ENCODE peak calls at places on chromosome 18, in nine cellular contexts. E, Y, N, V, Q, R, G, X and S are unnamed samples. For H3K4me1, H3K9me3 and H3K36me3, the result is how much of the 10 kb centered on the place peaks cover.

GRCh38 chr18:51248685-51249084 is 51.2 kb upstream of the MEX3C start:
- DNase-seq in E (no peak), Y (no peak), N (no peak), V (no peak), Q (no peak), R (no peak), G (no peak), X (no peak), S (no peak)

GRCh38 chr18:73668051-73668450 is 479.6 kb downstream of the FBXO15 start:
- DNase-seq in E (no peak), Y (no peak), N (no peak), V (no peak), Q (no peak), R (no peak), G (no peak), X (no peak), S (no peak)

GRCh38 chr18:8791171-8791651 is 85.9 kb downstream of the MTCL1 start:
- DNase-seq in E (no peak), Y (no peak), N (no peak), V (no peak), Q (no peak), R (no peak), G (no peak), X (no peak), S (no peak)

GRCh38 chr18:23887493-23887892 is 127.1 kb upstream of the TTC39C start:
- DNase-seq in E (no peak), Y (no peak), N (no peak), V (peak), Q (no peak), R (no peak), G (no peak), X (no peak), S (no peak)

GRCh38 chr18:68314403-68314802 is 400.5 kb downstream of the TMX3 start:
- DNase-seq in E (no peak), Y (no peak), N (no peak), V (peak), Q (no peak), R (no peak), G (no peak), X (no peak), S (no peak)

GRCh38 chr18:3634250-3634939 is 184.4 kb downstream of the TGIF1 start:
- DNase-seq in E (no peak), Y (no peak), N (no peak), V (no peak), Q (no peak), R (no peak), G (no peak), X (no peak), S (no peak)

GRCh38 chr18:9838144-9838877 is 47.5 kb upstream of the TXNDC2 start:
- DNase-seq in E (peak), Y (no peak), N (no peak), V (peak), Q (peak), R (no peak), G (peak), X (no peak), S (no peak)

GRCh38 chr18:36327352-36328316 is 30.1 kb downstream of the FHOD3 start:
- DNase-seq in E (no peak), Y (no peak), N (no peak), V (no peak), Q (no peak), R (no peak), G (peak), X (no peak), S (no peak)

GRCh38 chr18:13232060-13232917 is 13.7 kb downstream of the LDLRAD4 start:
- DNase-seq in E (peak), Y (no peak), N (no peak), V (peak), Q (no peak), R (peak), G (peak), X (no peak), S (no peak)

GRCh38 chr18:63185979-63186378 is 133.6 kb downstream of the BCL2 start:
- DNase-seq in E (no peak), Y (no peak), N (no peak), V (no peak), Q (no peak), R (no peak), G (no peak), X (no peak), S (no peak)

GRCh38 chr18:32937007-32937540 is 164.3 kb upstream of the KLHL14 start:
- DNase-seq in E (no peak), Y (no peak), N (no peak), V (peak), Q (no peak), R (no peak), G (no peak), X (no peak), S (no peak)

GRCh38 chr18:71116535-71116934 is 827.7 kb downstream of the SOCS6 start:
- DNase-seq in E (no peak), Y (no peak), N (no peak), V (no peak), Q (no peak), R (no peak), G (no peak), X (no peak), S (no peak)

GRCh38 chr18:47204908-47205522 is 28.9 kb upstream of the IER3IP1 start:
- DNase-seq in E (no peak), Y (peak), N (peak), V (peak), Q (peak), R (no peak), G (no peak), X (peak), S (no peak)

GRCh38 chr18:6781846-6782245 is 52.3 kb downstream of the ARHGAP28 start:
- DNase-seq in E (no peak), Y (no peak), N (no peak), V (peak), Q (no peak), R (no peak), G (no peak), X (no peak), S (no peak)

GRCh38 chr18:40868110-40868858 is 1086.8 kb upstream of the PIK3C3 start:
- DNase-seq in E (no peak), Y (no peak), N (no peak), V (peak), Q (no peak), R (no peak), G (no peak), X (no peak), S (no peak)

GRCh38 chr18:73617981-73618380 is 529.7 kb downstream of the FBXO15 start:
- DNase-seq in E (no peak), Y (no peak), N (no peak), V (no peak), Q (no peak), R (no peak), G (no peak), X (no peak), S (no peak)

GRCh38 chr18:70671889-70672551 is 383.2 kb downstream of the SOCS6 start:
- DNase-seq in E (no peak), Y (no peak), N (no peak), V (no peak), Q (no peak), R (no peak), G (no peak), X (peak), S (no peak)

GRCh38 chr18:63832470-63832869 is 55.0 kb upstream of the SERPINB2 start:
- DNase-seq in E (no peak), Y (no peak), N (no peak), V (peak), Q (no peak), R (no peak), G (no peak), X (no peak), S (no peak)

GRCh38 chr18:58148954-58149471 is 105.0 kb downstream of the NEDD4L start:
- DNase-seq in E (no peak), Y (no peak), N (no peak), V (no peak), Q (no peak), R (no peak), G (no peak), X (no peak), S (no peak)

GRCh38 chr18:58152216-58152615 is 108.2 kb downstream of the NEDD4L start:
- DNase-seq in E (no peak), Y (no peak), N (no peak), V (no peak), Q (no peak), R (no peak), G (no peak), X (no peak), S (no peak)

GRCh38 chr18:58152891-58153290 is 108.9 kb downstream of the NEDD4L start:
- DNase-seq in E (no peak), Y (no peak), N (no peak), V (no peak), Q (no peak), R (no peak), G (no peak), X (no peak), S (no peak)

GRCh38 chr18:58146099-58146498 is 102.1 kb downstream of the NEDD4L start:
- DNase-seq in E (no peak), Y (no peak), N (no peak), V (no peak), Q (no peak), R (no peak), G (no peak), X (no peak), S (no peak)

DNA sequence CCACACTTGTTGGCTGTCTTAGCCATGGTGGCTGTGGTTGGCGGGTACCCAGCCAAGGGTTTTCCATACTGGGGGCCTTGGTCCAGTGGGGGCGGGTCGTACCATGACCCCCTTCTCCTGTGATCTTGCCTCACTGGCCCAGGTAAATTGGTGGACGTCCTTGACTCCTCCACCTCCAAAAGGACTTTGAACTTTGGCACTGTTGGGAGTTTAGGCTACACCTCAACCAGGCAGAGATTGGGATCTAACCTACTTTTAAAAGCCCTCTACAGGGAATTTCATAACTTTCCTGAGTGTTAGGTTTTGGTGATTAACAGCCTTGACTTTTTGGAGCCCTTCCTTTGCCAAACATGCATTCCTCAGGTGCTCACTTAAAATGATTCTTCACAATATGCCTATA is 106.7 kb downstream of the NEDD4L start:
- DNase-seq in E (no peak), Y (no peak), N (no peak), V (no peak), Q (no peak), R (no peak), G (no peak), X (no peak), S (no peak)
- H3K4me1 ChIP-seq in E (under half), Y (under half), N (under half), V (under half), Q (under half), R (under half), G (under half), X (under half), S (under half)

GRCh38 chr18:26843760-26844159 is 21.7 kb downstream of the AQP4 start:
- DNase-seq in E (no peak), Y (no peak), N (no peak), V (no peak), Q (no peak), R (no peak), G (no peak), X (no peak), S (no peak)
- H3K9me3 ChIP-seq in E (under half), Y (under half), N (under half), V (under half), Q (under half), R (under half), G (under half), X (under half), S (under half)

DNA sequence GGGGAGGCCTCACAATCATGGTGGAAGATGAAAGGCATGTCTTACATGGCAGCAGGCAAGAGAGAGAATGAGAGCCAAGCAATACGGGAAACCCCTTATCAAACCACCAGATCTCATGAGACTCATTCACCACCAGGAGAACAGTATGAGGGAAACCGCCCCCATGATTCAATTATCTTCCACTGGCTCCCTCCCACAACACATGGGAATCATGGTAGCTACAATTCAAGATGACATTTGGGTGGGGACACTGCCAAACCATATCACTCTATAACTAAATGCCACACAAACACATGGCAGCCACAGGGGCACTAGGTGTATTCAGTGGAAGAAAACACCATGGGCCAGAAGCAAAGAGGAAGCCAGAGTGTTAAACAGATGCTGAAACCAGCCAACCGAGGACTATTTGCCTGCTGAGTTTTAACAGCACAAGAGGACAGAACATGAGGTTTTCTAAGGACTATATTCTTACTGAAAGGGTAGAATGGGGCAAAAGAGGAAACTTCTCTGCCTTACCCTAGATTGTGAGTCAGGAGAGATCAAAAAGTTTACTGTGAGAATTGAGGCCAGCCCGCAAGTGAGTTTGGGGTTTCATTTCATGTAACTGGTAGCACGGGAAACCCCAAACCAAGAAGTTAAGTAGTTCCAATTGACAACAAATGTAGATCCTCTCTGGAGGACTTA is 49.2 kb downstream of the SIGLEC15 start:
- DNase-seq in E (no peak), Y (no peak), N (peak), V (peak), Q (no peak), R (no peak), G (no peak), X (peak), S (no peak)
- H3K36me3 ChIP-seq in E (half or more), Y (under half), N (under half), V (under half), Q (under half), R (half or more), G (half or more), X (under half), S (under half)

GRCh38 chr18:57787068-57787682 is 15.9 kb downstream of the ATP8B1 start:
- DNase-seq in E (no peak), Y (no peak), N (no peak), V (no peak), Q (no peak), R (no peak), G (no peak), X (no peak), S (no peak)
- H3K4me1 ChIP-seq in E (under half), Y (under half), N (under half), V (under half), Q (under half), R (half or more), G (under half), X (under half), S (under half)

GRCh38 chr18:14920976-14921375 is 173.0 kb downstream of the ANKRD30B start:
- DNase-seq in E (no peak), Y (no peak), N (no peak), V (no peak), Q (no peak), R (no peak), G (no peak), X (no peak), S (no peak)

GRCh38 chr18:14921547-14921946 is 173.6 kb downstream of the ANKRD30B start:
- DNase-seq in E (no peak), Y (no peak), N (no peak), V (no peak), Q (no peak), R (no peak), G (no peak), X (no peak), S (no peak)

GRCh38 chr18:14922031-14922430 is 174.1 kb downstream of the ANKRD30B start:
- DNase-seq in E (no peak), Y (no peak), N (no peak), V (no peak), Q (no peak), R (no peak), G (no peak), X (no peak), S (no peak)

GRCh38 chr18:14917311-14917710 is 169.3 kb downstream of the ANKRD30B start:
- DNase-seq in E (no peak), Y (no peak), N (no peak), V (no peak), Q (no peak), R (no peak), G (no peak), X (no peak), S (no peak)

GRCh38 chr18:14919666-14920065 is 171.7 kb downstream of the ANKRD30B start:
- DNase-seq in E (no peak), Y (no peak), N (no peak), V (no peak), Q (no peak), R (no peak), G (no peak), X (no peak), S (no peak)
- H3K9me3 ChIP-seq in E (under half), Y (under half), N (under half), V (under half), Q (under half), R (under half), G (under half), X (under half), S (under half)

DNA sequence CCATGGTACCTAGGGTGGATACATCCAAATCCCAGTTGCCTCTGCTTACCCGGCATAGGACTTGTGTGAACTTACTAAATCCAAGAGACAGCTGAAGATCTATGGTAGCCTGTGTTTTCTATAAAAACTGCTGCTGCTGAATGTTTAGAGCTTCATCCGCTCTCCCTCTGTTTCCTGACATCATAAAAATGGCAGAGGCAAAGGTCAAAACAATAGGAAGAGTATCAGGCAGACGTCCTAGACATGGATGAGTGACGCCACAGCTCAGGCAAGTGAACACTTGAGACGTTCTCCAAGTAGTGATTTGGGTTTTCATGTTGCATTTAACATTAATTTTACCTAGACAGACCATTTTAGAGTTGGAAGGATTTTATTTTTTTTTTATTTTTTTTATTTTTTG is 258.2 kb downstream of the ALPK2 start:
- DNase-seq in E (no peak), Y (no peak), N (no peak), V (no peak), Q (no peak), R (no peak), G (no peak), X (no peak), S (no peak)
- H3K36me3 ChIP-seq in E (under half), Y (under half), N (under half), V (under half), Q (under half), R (half or more), G (half or more), X (under half), S (under half)

GRCh38 chr18:58315739-58316215 is 271.8 kb downstream of the NEDD4L start:
- DNase-seq in E (no peak), Y (no peak), N (no peak), V (peak), Q (no peak), R (no peak), G (peak), X (no peak), S (no peak)
- H3K4me1 ChIP-seq in E (under half), Y (under half), N (under half), V (under half), Q (under half), R (under half), G (under half), X (under half), S (under half)

GRCh38 chr18:78782951-78783563 is 196.6 kb upstream of the SALL3 start:
- DNase-seq in E (no peak), Y (no peak), N (no peak), V (no peak), Q (no peak), R (no peak), G (no peak), X (no peak), S (peak)

GRCh38 chr18:78785706-78786105 is 193.9 kb upstream of the SALL3 start:
- DNase-seq in E (no peak), Y (no peak), N (no peak), V (no peak), Q (no peak), R (no peak), G (no peak), X (no peak), S (no peak)

GRCh38 chr18:78783564-78783960 is 196.1 kb upstream of the SALL3 start:
- DNase-seq in E (no peak), Y (no peak), N (no peak), V (no peak), Q (no peak), R (no peak), G (no peak), X (no peak), S (peak)

GRCh38 chr18:78786776-78787175 is 192.8 kb upstream of the SALL3 start:
- DNase-seq in E (no peak), Y (no peak), N (no peak), V (no peak), Q (no peak), R (no peak), G (no peak), X (no peak), S (no peak)

GRCh38 chr18:78784861-78785260 is 194.8 kb upstream of the SALL3 start:
- DNase-seq in E (no peak), Y (no peak), N (no peak), V (no peak), Q (no peak), R (no peak), G (no peak), X (no peak), S (no peak)
- H3K9me3 ChIP-seq in E (under half), Y (under half), N (under half), V (under half), Q (under half), R (under half), G (under half), X (under half), S (under half)